ENCODE peak calls at places on chromosome 6, in five cellular contexts. One of them, this sample, is unnamed.

GRCh38 chr6:148240866-148241477 is 101.7 kb upstream of the SASH1 start:
- DNase-seq in K562: no peak
- DNase-seq in HepG2: no peak
- DNase-seq in GM12878: no peak
- DNase-seq in WTC11: no peak
- DNase-seq in this sample: no peak

GRCh38 chr6:84037425-84038089 is 4.0 kb downstream of the MRAP2 start:
- DNase-seq in WTC11: no peak
- DNase-seq in K562: no peak
- DNase-seq in GM12878: no peak
- DNase-seq in HepG2: no peak
- DNase-seq in this sample: no peak

GRCh38 chr6:149449831-149450678 is 34.8 kb downstream of the ZC3H12D start:
- DNase-seq in K562: no peak
- DNase-seq in GM12878: no peak
- DNase-seq in HepG2: no peak
- DNase-seq in WTC11: no peak
- DNase-seq in this sample: no peak

GRCh38 chr6:90918361-90918760 is 331.5 kb upstream of the MAP3K7 start:
- DNase-seq in K562: no peak
- DNase-seq in GM12878: no peak
- DNase-seq in HepG2: no peak
- DNase-seq in WTC11: no peak
- DNase-seq in this sample: no peak

GRCh38 chr6:38909020-38909730 is 139.4 kb upstream of the GLP1R start:
- DNase-seq in K562: no peak
- DNase-seq in WTC11: no peak
- DNase-seq in GM12878: no peak
- DNase-seq in HepG2: peak; percentile 76
- DNase-seq in this sample: no peak

GRCh38 chr6:35735452-35735851 is 1.4 kb upstream of the ARMC12 start:
- DNase-seq in K562: no peak
- DNase-seq in WTC11: no peak
- DNase-seq in HepG2: no peak
- DNase-seq in GM12878: no peak
- DNase-seq in this sample: no peak

GRCh38 chr6:154350293-154350692 is 6.3 kb downstream of the IPCEF1 start:
- DNase-seq in WTC11: no peak
- DNase-seq in GM12878: no peak
- DNase-seq in K562: no peak
- DNase-seq in HepG2: no peak
- DNase-seq in this sample: no peak

GRCh38 chr6:139376054-139376355 is 1.6 kb upstream of the CITED2 start:
- DNase-seq in WTC11: no peak
- DNase-seq in GM12878: peak; percentile 38
- DNase-seq in K562: peak; percentile 73
- DNase-seq in HepG2: no peak
- DNase-seq in this sample: no peak

GRCh38 chr6:29792123-29793035 is 35.2 kb upstream of the HLA-G start:
- DNase-seq in HepG2: no peak
- DNase-seq in WTC11: peak; percentile 63
- DNase-seq in K562: no peak
- DNase-seq in GM12878: no peak
- DNase-seq in this sample: peak; percentile 92

GRCh38 chr6:158756126-158756525 is 63.0 kb downstream of the EZR start:
- DNase-seq in HepG2: no peak
- DNase-seq in WTC11: no peak
- DNase-seq in K562: no peak
- DNase-seq in GM12878: no peak
- DNase-seq in this sample: no peak

GRCh38 chr6:36928547-36928918 is 26.0 kb upstream of the PI16 start:
- DNase-seq in WTC11: no peak
- DNase-seq in GM12878: no peak
- DNase-seq in K562: no peak
- DNase-seq in HepG2: no peak
- DNase-seq in this sample: no peak

GRCh38 chr6:136677822-136678221 is 114.5 kb downstream of the MAP3K5 start:
- DNase-seq in WTC11: no peak
- DNase-seq in GM12878: no peak
- DNase-seq in HepG2: no peak
- DNase-seq in K562: no peak
- DNase-seq in this sample: no peak

GRCh38 chr6:170031096-170031471 is 259.8 kb downstream of the DLL1 start:
- DNase-seq in GM12878: no peak
- DNase-seq in WTC11: peak; percentile 4
- DNase-seq in HepG2: no peak
- DNase-seq in K562: no peak
- DNase-seq in this sample: no peak

GRCh38 chr6:45759134-45759849 is 256.4 kb downstream of the CLIC5 start:
- DNase-seq in K562: no peak
- DNase-seq in WTC11: no peak
- DNase-seq in GM12878: no peak
- DNase-seq in HepG2: no peak
- DNase-seq in this sample: no peak

GRCh38 chr6:7106752-7107577 is 796 bp upstream of the RREB1 start:
- DNase-seq in K562: peak; percentile 91
- DNase-seq in WTC11: peak; percentile 39
- DNase-seq in HepG2: no peak
- DNase-seq in GM12878: no peak
- DNase-seq in this sample: no peak

GRCh38 chr6:162973141-162973872 is 245.5 kb downstream of the PACRG start:
- DNase-seq in GM12878: no peak
- DNase-seq in WTC11: no peak
- DNase-seq in K562: no peak
- DNase-seq in HepG2: no peak
- DNase-seq in this sample: no peak

GRCh38 chr6:125863023-125863422 is 72.3 kb downstream of the NCOA7 start:
- DNase-seq in K562: no peak
- DNase-seq in GM12878: no peak
- DNase-seq in HepG2: no peak
- DNase-seq in WTC11: no peak
- DNase-seq in this sample: no peak

GRCh38 chr6:160634706-160635105 is 29.4 kb downstream of the LPA start:
- DNase-seq in WTC11: no peak
- DNase-seq in HepG2: no peak
- DNase-seq in K562: no peak
- DNase-seq in GM12878: peak; percentile 0
- DNase-seq in this sample: no peak

GRCh38 chr6:14354919-14355572 is 237.5 kb downstream of the CD83 start:
- DNase-seq in WTC11: no peak
- DNase-seq in K562: peak; percentile 31
- DNase-seq in GM12878: no peak
- DNase-seq in HepG2: no peak
- DNase-seq in this sample: no peak

GRCh38 chr6:136764522-136764993 is 27.7 kb downstream of the MAP3K5 start:
- DNase-seq in GM12878: peak; percentile 88
- DNase-seq in K562: no peak
- DNase-seq in HepG2: no peak
- DNase-seq in WTC11: no peak
- DNase-seq in this sample: no peak

GRCh38 chr6:161161889-161162624 is 111.8 kb downstream of the AGPAT4 start:
- DNase-seq in HepG2: no peak
- DNase-seq in GM12878: no peak
- DNase-seq in WTC11: no peak
- DNase-seq in K562: no peak
- DNase-seq in this sample: no peak

GRCh38 chr6:579339-579738 is 77.6 kb downstream of the HUS1B start:
- DNase-seq in WTC11: no peak
- DNase-seq in HepG2: peak; percentile 25
- DNase-seq in K562: peak; percentile 37
- DNase-seq in GM12878: no peak
- DNase-seq in this sample: no peak

GRCh38 chr6:53984163-53984562 is 127.1 kb upstream of the MLIP start:
- DNase-seq in GM12878: no peak
- DNase-seq in K562: no peak
- DNase-seq in WTC11: no peak
- DNase-seq in HepG2: peak; percentile 15
- DNase-seq in this sample: no peak

GRCh38 chr6:147676896-147677295 is 168.4 kb downstream of the SAMD5 start:
- DNase-seq in K562: no peak
- DNase-seq in HepG2: no peak
- DNase-seq in GM12878: no peak
- DNase-seq in WTC11: no peak
- DNase-seq in this sample: no peak

GRCh38 chr6:123201869-123202372 is 205.9 kb downstream of the CLVS2 start:
- DNase-seq in WTC11: peak; percentile 16
- DNase-seq in K562: no peak
- DNase-seq in GM12878: no peak
- DNase-seq in HepG2: no peak
- DNase-seq in this sample: no peak

GRCh38 chr6:43977404-43978111 is 149.7 kb downstream of the MRPL14 start:
- DNase-seq in GM12878: peak; percentile 91
- DNase-seq in K562: peak; percentile 58
- DNase-seq in HepG2: no peak
- DNase-seq in WTC11: no peak
- DNase-seq in this sample: no peak

GRCh38 chr6:132005177-132005576 is 54.0 kb upstream of the CCN2 start:
- DNase-seq in WTC11: no peak
- DNase-seq in GM12878: no peak
- DNase-seq in K562: no peak
- DNase-seq in HepG2: no peak
- DNase-seq in this sample: no peak

GRCh38 chr6:170176621-170177382 is 114.1 kb downstream of the DLL1 start:
- DNase-seq in WTC11: no peak
- DNase-seq in K562: no peak
- DNase-seq in HepG2: no peak
- DNase-seq in GM12878: no peak
- DNase-seq in this sample: peak; percentile 45

DNA sequence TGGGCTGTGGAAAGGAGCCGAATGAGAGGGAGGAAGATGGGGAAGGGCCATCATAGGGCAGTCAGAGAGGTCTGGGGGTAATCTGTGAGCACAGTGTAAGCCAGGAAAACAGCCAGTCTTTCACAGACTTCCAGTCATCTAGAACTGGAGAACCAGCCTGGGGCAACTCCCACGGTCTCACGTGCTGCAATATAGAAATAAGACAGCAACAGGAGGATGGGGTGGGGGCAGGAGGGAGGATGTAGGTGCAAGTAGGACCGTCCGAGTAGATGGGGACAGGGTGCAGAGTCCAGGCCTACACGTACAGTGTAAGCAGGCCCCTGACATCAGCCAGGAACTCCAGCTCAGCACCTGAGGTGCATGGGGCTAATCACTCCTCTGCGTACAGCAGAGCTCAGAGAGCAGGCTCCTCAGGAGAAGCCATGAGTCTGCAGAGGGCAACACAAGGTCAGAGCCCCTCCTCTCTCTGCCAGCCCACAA is 58.2 kb upstream of the TNFAIP3 start:
- DNase-seq in HepG2: peak; percentile 68
- DNase-seq in K562: peak; percentile 58
- DNase-seq in GM12878: no peak
- DNase-seq in WTC11: no peak
- DNase-seq in this sample: no peak
- TF ChIP-seq ATF2 in HepG2: peak; percentile 56
- TF ChIP-seq ATF2 in K562: no peak
- TF ChIP-seq ATF2 in GM12878: no peak
- TF ChIP-seq ATF2 in WTC11: no peak
- TF ChIP-seq ATF2 in this sample: no peak

GRCh38 chr6:69732045-69732444 is 64.8 kb downstream of the LMBRD1 start:
- DNase-seq in K562: no peak
- DNase-seq in WTC11: no peak
- DNase-seq in HepG2: no peak
- DNase-seq in GM12878: no peak
- DNase-seq in this sample: no peak

GRCh38 chr6:69729870-69730449 is 66.8 kb downstream of the LMBRD1 start:
- DNase-seq in WTC11: no peak
- DNase-seq in GM12878: no peak
- DNase-seq in HepG2: no peak
- DNase-seq in K562: no peak
- DNase-seq in this sample: no peak

GRCh38 chr6:69735029-69735428 is 61.8 kb downstream of the LMBRD1 start:
- DNase-seq in WTC11: no peak
- DNase-seq in GM12878: no peak
- DNase-seq in HepG2: no peak
- DNase-seq in K562: no peak
- DNase-seq in this sample: no peak

DNA sequence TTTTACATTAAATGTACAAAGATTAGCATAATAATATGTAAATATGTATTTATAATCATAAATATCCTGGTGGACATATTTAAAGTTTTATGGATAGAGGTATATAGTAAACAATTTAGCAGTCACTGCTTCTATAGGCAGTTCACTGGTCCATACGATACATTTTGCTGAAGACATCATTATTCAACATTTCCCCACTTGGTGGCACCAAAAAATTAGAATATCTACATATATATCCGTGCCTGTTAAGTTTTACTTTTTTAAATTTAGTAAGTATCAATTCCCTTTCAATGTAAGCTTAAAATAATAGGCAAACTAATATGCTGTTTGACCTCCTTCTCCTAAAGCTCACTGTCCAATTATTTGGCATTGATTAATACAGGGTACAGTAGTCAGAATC is 64.2 kb downstream of the LMBRD1 start:
- DNase-seq in HepG2: no peak
- DNase-seq in K562: peak; percentile 18
- DNase-seq in GM12878: peak; percentile 11
- DNase-seq in WTC11: no peak
- DNase-seq in this sample: no peak
- TF ChIP-seq ATF2 in HepG2: no peak
- TF ChIP-seq ATF2 in K562: no peak
- TF ChIP-seq ATF2 in GM12878: no peak
- TF ChIP-seq ATF2 in WTC11: no peak
- TF ChIP-seq ATF2 in this sample: no peak

DNA sequence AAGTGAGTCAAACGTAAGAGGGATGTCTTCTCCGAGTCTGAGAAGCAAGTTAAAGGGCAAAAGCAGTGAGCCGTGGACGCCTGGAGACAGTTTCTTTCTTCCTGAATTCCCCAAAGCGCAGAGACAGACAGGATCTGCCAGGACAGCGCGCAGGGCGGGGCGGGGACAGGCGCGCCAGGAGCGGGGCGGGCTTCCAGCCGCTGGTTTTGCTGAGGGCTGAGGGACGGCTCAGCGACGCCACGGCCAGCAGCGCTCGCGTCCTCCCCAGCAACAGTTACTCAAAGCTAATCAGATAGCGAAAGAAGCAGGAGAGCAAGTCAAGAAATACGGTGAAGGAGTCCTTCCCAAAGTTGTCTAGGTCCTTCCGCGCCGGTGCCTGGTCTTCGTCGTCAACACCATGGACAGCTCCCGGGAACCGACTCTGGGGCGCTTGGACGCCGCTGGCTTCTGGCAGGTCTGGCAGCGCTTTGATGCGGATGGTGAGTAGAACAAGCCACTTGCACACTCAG is at the start of gene SCGN:
- DNase-seq in K562: peak; percentile 64
- DNase-seq in WTC11: peak; percentile 85
- DNase-seq in GM12878: no peak
- DNase-seq in HepG2: peak; percentile 55
- DNase-seq in this sample: peak; percentile 39
- TF ChIP-seq ATF2 in K562: no peak
- TF ChIP-seq ATF2 in WTC11: peak; percentile 65
- TF ChIP-seq ATF2 in GM12878: no peak
- TF ChIP-seq ATF2 in HepG2: peak; percentile 90
- TF ChIP-seq ATF2 in this sample: no peak

DNA sequence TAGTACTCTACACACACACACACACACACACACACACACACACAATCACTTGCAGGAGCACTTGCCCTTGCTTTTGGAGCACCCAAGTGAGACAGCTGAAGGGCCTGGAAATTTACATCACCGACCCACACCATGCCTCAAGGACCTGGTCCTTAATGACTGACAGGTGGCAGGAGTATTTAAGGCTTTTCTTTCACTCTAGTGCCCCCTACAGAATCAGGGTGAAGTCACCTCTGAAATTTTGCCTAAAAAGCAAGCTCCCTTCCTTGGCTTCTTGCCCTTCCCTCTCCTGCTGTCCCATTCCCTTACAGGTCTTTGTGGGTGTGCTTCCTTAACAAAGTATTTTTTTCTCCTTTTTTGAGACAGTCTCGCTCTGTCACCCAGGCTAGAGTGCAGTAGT is 353.5 kb upstream of the IRAK1BP1 start:
- DNase-seq in HepG2: no peak
- DNase-seq in WTC11: no peak
- DNase-seq in GM12878: no peak
- DNase-seq in K562: peak; percentile 0
- DNase-seq in this sample: no peak
- TF ChIP-seq ATF2 in HepG2: no peak
- TF ChIP-seq ATF2 in WTC11: no peak
- TF ChIP-seq ATF2 in GM12878: no peak
- TF ChIP-seq ATF2 in K562: no peak
- TF ChIP-seq ATF2 in this sample: no peak